ENCODE peak calls at places on chromosomes 6 and 20, in four cellular contexts. D, T, X and M are unnamed samples.
A peak's percentile ranks its signal among the peaks of the same experiment; 100 is the strongest.

GRCh38 chr6:13454286-13455221 is 32.8 kb downstream of the GFOD1 start:
- DNase-seq in X (peak; percentile 62), T (no peak), D (no peak), M (no peak)

GRCh38 chr6:29236060-29236459 is 65.4 kb downstream of the OR2J2 start:
- DNase-seq in T (no peak), D (no peak), X (no peak), M (no peak)

GRCh38 chr6:141117869-141118268 is 1014.9 kb upstream of the GJE1 start:
- DNase-seq in T (no peak), D (no peak), X (no peak), M (no peak)

GRCh38 chr6:4703367-4703766 is 72.8 kb upstream of the CDYL start:
- DNase-seq in T (no peak), D (no peak), X (no peak), M (no peak)

GRCh38 chr6:141152951-141153350 is 979.8 kb upstream of the GJE1 start:
- DNase-seq in X (no peak), D (no peak), T (no peak), M (no peak)

GRCh38 chr20:41138217-41138526 is 829 bp downstream of the PLCG1 start:
- DNase-seq in X (no peak), D (no peak), T (no peak), M (peak; percentile 39)

GRCh38 chr6:6003334-6004146 is 3.2 kb downstream of the NRN1 start:
- DNase-seq in D (no peak), X (no peak), T (no peak), M (no peak)

GRCh38 chr6:41638002-41638800 is at the start of gene MDFI:
- DNase-seq in D (peak; percentile 46), X (no peak), T (no peak), M (no peak)

GRCh38 chr6:45548657-45549515 is 171.2 kb upstream of the SUPT3H start:
- DNase-seq in D (no peak), X (peak; percentile 52), T (no peak), M (no peak)

GRCh38 chr6:149057464-149057840 is 260.1 kb upstream of the TAB2 start:
- DNase-seq in X (no peak), T (no peak), D (no peak), M (no peak)

GRCh38 chr6:9083108-9083507 is 647.8 kb upstream of the SLC35B3 start:
- DNase-seq in X (no peak), D (no peak), T (no peak), M (no peak)

GRCh38 chr20:62907377-62908317 is 18.7 kb downstream of the DIDO1 start:
- DNase-seq in D (no peak), X (no peak), T (peak; percentile 42), M (peak; percentile 58)

GRCh38 chr6:6622557-6622956 is 34.0 kb downstream of the LY86 start:
- DNase-seq in T (no peak), X (no peak), D (no peak), M (no peak)

GRCh38 chr6:63516186-63516944 is 55.9 kb upstream of the LOC128125822 start:
- DNase-seq in D (no peak), X (no peak), T (no peak), M (peak; percentile 100)

GRCh38 chr6:69867075-69867911 is 937 bp downstream of the COL19A1 start:
- DNase-seq in X (peak; percentile 54), T (peak; percentile 36), D (no peak), M (peak; percentile 12)

GRCh38 chr6:106972500-106972899 is 2.0 kb downstream of the CD24 start:
- DNase-seq in D (no peak), X (no peak), T (no peak), M (no peak)

GRCh38 chr20:48295445-48295903 is 510.2 kb upstream of the SULF2 start:
- DNase-seq in X (no peak), T (no peak), D (peak; percentile 80), M (peak; percentile 94)

GRCh38 chr20:56518999-56519398 is 5.5 kb upstream of the FAM209A start:
- DNase-seq in T (no peak), X (no peak), D (no peak), M (no peak)

GRCh38 chr6:26295691-26296555 is 69.1 kb upstream of the BTN3A2 start:
- DNase-seq in D (no peak), X (peak; percentile 27), T (peak; percentile 83), M (peak; percentile 86)

GRCh38 chr20:1803216-1804128 is 91.7 kb upstream of the SIRPA start:
- DNase-seq in X (peak; percentile 58), T (no peak), D (peak; percentile 73), M (no peak)

GRCh38 chr6:30493643-30494250 is 4.4 kb downstream of the HLA-E start:
- DNase-seq in X (no peak), T (peak; percentile 26), D (no peak), M (no peak)

GRCh38 chr6:119078449-119079287 is at the start of gene FAM184A:
- DNase-seq in T (peak; percentile 87), X (peak; percentile 65), D (peak; percentile 7), M (peak; percentile 55)

GRCh38 chr6:11744753-11745152 is 33.9 kb downstream of the ADTRP start:
- DNase-seq in D (no peak), T (no peak), X (peak; percentile 62), M (no peak)

GRCh38 chr6:166395351-166395750 is 12.6 kb upstream of the MPC1 start:
- DNase-seq in T (no peak), D (no peak), X (no peak), M (no peak)

GRCh38 chr6:3455121-3455489 is 1.7 kb downstream of the SLC22A23 start:
- DNase-seq in D (no peak), X (peak; percentile 55), T (peak; percentile 54), M (peak; percentile 45)

GRCh38 chr6:38034269-38034914 is 214.9 kb downstream of the ZFAND3 start:
- DNase-seq in T (no peak), X (no peak), D (no peak), M (peak; percentile 18)

GRCh38 chr6:111478749-111479148 is 4.3 kb downstream of the REV3L start:
- DNase-seq in T (peak; percentile 49), X (no peak), D (no peak), M (peak; percentile 28)

GRCh38 chr20:26163890-26164289 is 467.2 kb upstream of the ZNF337 start:
- DNase-seq in T (no peak), X (no peak), D (no peak), M (no peak)

GRCh38 chr6:75281643-75282042 is 2.9 kb downstream of the TMEM30A start:
- DNase-seq in D (no peak), X (no peak), T (no peak), M (no peak)

GRCh38 chr6:106069478-106069877 is 16.7 kb upstream of the PRDM1 start:
- DNase-seq in T (no peak), D (no peak), X (no peak), M (peak; percentile 12)

GRCh38 chr20:54688476-54688875 is 213.1 kb downstream of the DOK5 start:
- DNase-seq in T (no peak), X (no peak), D (no peak), M (no peak)

DNA sequence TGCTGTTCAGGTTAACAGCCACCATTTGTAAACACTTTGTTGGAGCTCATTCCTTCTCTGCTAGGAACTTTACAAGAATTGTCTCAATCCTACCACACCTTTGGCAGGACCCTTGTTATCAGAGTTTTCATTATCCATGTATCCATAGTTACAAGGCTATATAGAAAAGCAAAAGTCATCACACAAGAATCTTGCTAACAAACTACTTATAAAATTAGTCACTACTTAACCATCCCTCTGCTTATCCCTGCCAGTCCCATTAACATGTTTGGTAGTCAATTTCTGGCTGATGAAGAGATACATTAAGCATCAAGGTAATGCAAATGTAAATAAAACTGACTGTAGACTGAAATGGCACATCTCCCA is 10.4 kb downstream of the ZSWIM3 start:
- DNase-seq in T (no peak), D (no peak), X (no peak), M (no peak)
- TF ChIP-seq EP300 in T (no peak), D (no peak), X (no peak), M (no peak)

GRCh38 chr6:89834884-89835792 is 5.5 kb downstream of the CASP8AP2 start:
- DNase-seq in X (no peak), T (no peak), D (no peak), M (no peak)
- TF ChIP-seq EP300 in X (no peak), T (no peak), D (no peak), M (no peak)

GRCh38 chr6:158039571-158040050 is 57.9 kb downstream of the SYNJ2 start:
- DNase-seq in X (no peak), D (no peak), T (peak; percentile 36), M (peak; percentile 61)

GRCh38 chr6:158041370-158041769 is 59.7 kb downstream of the SYNJ2 start:
- DNase-seq in X (no peak), D (no peak), T (no peak), M (no peak)

GRCh38 chr6:158039178-158039557 is 57.5 kb downstream of the SYNJ2 start:
- DNase-seq in D (no peak), X (peak; percentile 2), T (no peak), M (no peak)

GRCh38 chr6:158040804-158041347 is 59.2 kb downstream of the SYNJ2 start:
- DNase-seq in X (no peak), D (no peak), T (no peak), M (no peak)

GRCh38 chr6:158040051-158040803 is 58.6 kb downstream of the SYNJ2 start:
- DNase-seq in T (peak; percentile 89), X (no peak), D (no peak), M (peak; percentile 99)
- TF ChIP-seq EP300 in T (peak; percentile 97), X (no peak), D (no peak), M (peak; percentile 85)

GRCh38 chr6:95848717-95849116 is 167.1 kb upstream of the FUT9 start:
- DNase-seq in X (no peak), D (no peak), T (no peak), M (no peak)

GRCh38 chr6:95846652-95847051 is 169.1 kb upstream of the FUT9 start:
- DNase-seq in X (no peak), T (no peak), D (no peak), M (no peak)

GRCh38 chr6:95841560-95841959 is 174.2 kb upstream of the FUT9 start:
- DNase-seq in D (no peak), X (no peak), T (no peak), M (no peak)

DNA sequence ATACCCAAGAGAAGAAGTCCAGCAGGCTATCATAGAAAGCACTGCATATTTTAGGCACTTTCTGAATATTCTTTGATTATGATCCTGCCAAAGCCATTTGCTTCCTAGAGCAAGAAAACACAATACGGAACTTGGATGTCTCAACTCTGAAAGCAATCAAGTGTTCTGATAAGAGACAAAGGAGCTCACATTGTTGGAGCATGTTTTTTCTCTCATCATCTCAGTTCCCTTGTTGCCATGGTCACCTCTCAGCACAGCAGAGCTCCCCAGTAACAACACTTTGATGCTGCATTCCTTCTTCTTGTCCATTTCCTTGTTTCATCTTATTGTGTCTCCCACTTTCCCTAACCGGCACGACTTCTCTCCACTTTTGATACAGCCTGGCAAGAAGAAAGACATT is 168.7 kb upstream of the FUT9 start:
- DNase-seq in T (no peak), X (no peak), D (no peak), M (no peak)
- TF ChIP-seq EP300 in T (no peak), X (no peak), D (no peak), M (no peak)

GRCh38 chr6:2259574-2259973 is 14.2 kb upstream of the GMDS start:
- DNase-seq in D (no peak), X (no peak), T (no peak), M (no peak)
- TF ChIP-seq EP300 in D (no peak), X (no peak), T (no peak), M (no peak)

GRCh38 chr6:39430968-39431523 is 108.5 kb upstream of the KCNK16 start:
- DNase-seq in D (no peak), X (peak; percentile 57), T (no peak), M (no peak)
- TF ChIP-seq EP300 in D (no peak), X (no peak), T (no peak), M (no peak)

GRCh38 chr6:151300267-151300930 is 60.6 kb downstream of the AKAP12 start:
- DNase-seq in D (no peak), X (no peak), T (no peak), M (no peak)
- TF ChIP-seq EP300 in D (no peak), X (no peak), T (no peak), M (no peak)